ENCODE peak calls at places on chromosome 19, in six cellular contexts. One of them, this sample, is unnamed.

GRCh38 chr19:21358768-21359451 is at the start of gene ZNF738:
- DNase-seq in CD8-positive, alpha-beta memory T cell: peak
- DNase-seq in heart left ventricle: peak
- DNase-seq in thoracic aorta: peak
- DNase-seq in breast epithelium: peak
- DNase-seq in NCI-H460: peak
- DNase-seq in this sample: peak

GRCh38 chr19:38221919-38222828 is 1.8 kb downstream of the DPF1 start:
- DNase-seq in NCI-H460: no peak
- DNase-seq in heart left ventricle: no peak
- DNase-seq in thoracic aorta: no peak
- DNase-seq in CD8-positive, alpha-beta memory T cell: no peak
- DNase-seq in breast epithelium: no peak
- DNase-seq in this sample: no peak

GRCh38 chr19:46040952-46041500 is at the start of gene IGFL4:
- DNase-seq in breast epithelium: no peak
- DNase-seq in NCI-H460: peak
- DNase-seq in heart left ventricle: no peak
- DNase-seq in thoracic aorta: no peak
- DNase-seq in CD8-positive, alpha-beta memory T cell: no peak
- DNase-seq in this sample: no peak

GRCh38 chr19:50025794-50026549 is at the start of gene ZNF473:
- DNase-seq in heart left ventricle: peak
- DNase-seq in NCI-H460: peak
- DNase-seq in breast epithelium: peak
- DNase-seq in CD8-positive, alpha-beta memory T cell: peak
- DNase-seq in thoracic aorta: peak
- DNase-seq in this sample: peak

GRCh38 chr19:42051166-42052115 is 18.6 kb downstream of the GRIK5 start:
- DNase-seq in NCI-H460: no peak
- DNase-seq in breast epithelium: no peak
- DNase-seq in thoracic aorta: no peak
- DNase-seq in CD8-positive, alpha-beta memory T cell: no peak
- DNase-seq in heart left ventricle: no peak
- DNase-seq in this sample: no peak

GRCh38 chr19:32539240-32539916 is 41.6 kb upstream of the PDCD5 start:
- DNase-seq in NCI-H460: no peak
- DNase-seq in thoracic aorta: no peak
- DNase-seq in heart left ventricle: no peak
- DNase-seq in breast epithelium: no peak
- DNase-seq in CD8-positive, alpha-beta memory T cell: no peak
- DNase-seq in this sample: no peak

GRCh38 chr19:49151339-49152217 is 3.6 kb downstream of the HRC start:
- DNase-seq in NCI-H460: no peak
- DNase-seq in thoracic aorta: no peak
- DNase-seq in breast epithelium: peak
- DNase-seq in heart left ventricle: peak
- DNase-seq in CD8-positive, alpha-beta memory T cell: no peak
- DNase-seq in this sample: no peak

GRCh38 chr19:23762884-23763711 is 4.4 kb upstream of the ZNF681 start:
- DNase-seq in breast epithelium: peak
- DNase-seq in thoracic aorta: no peak
- DNase-seq in NCI-H460: no peak
- DNase-seq in heart left ventricle: peak
- DNase-seq in CD8-positive, alpha-beta memory T cell: peak
- DNase-seq in this sample: peak

GRCh38 chr19:51140441-51140840 is 1.7 kb upstream of the SIGLEC7 start:
- DNase-seq in CD8-positive, alpha-beta memory T cell: no peak
- DNase-seq in heart left ventricle: no peak
- DNase-seq in NCI-H460: no peak
- DNase-seq in thoracic aorta: no peak
- DNase-seq in breast epithelium: no peak
- DNase-seq in this sample: no peak

GRCh38 chr19:33055718-33056117 is 9.0 kb downstream of the RHPN2 start:
- DNase-seq in heart left ventricle: no peak
- DNase-seq in thoracic aorta: no peak
- DNase-seq in CD8-positive, alpha-beta memory T cell: no peak
- DNase-seq in NCI-H460: no peak
- DNase-seq in breast epithelium: no peak
- DNase-seq in this sample: no peak

GRCh38 chr19:3534375-3535234 is 4.4 kb upstream of the TEKTIP1 start:
- DNase-seq in NCI-H460: no peak
- DNase-seq in thoracic aorta: no peak
- DNase-seq in breast epithelium: no peak
- DNase-seq in heart left ventricle: no peak
- DNase-seq in CD8-positive, alpha-beta memory T cell: no peak
- DNase-seq in this sample: no peak

GRCh38 chr19:1239796-1240737 is 1.5 kb upstream of the ATP5F1D start:
- DNase-seq in breast epithelium: peak
- DNase-seq in thoracic aorta: no peak
- DNase-seq in heart left ventricle: peak
- DNase-seq in CD8-positive, alpha-beta memory T cell: peak
- DNase-seq in NCI-H460: peak
- DNase-seq in this sample: peak

GRCh38 chr19:45506991-45507863 is at the start of gene VASP:
- DNase-seq in CD8-positive, alpha-beta memory T cell: peak
- DNase-seq in breast epithelium: peak
- DNase-seq in heart left ventricle: peak
- DNase-seq in NCI-H460: peak
- DNase-seq in thoracic aorta: peak
- DNase-seq in this sample: peak

GRCh38 chr19:57830071-57830602 is at the start of gene ZNF587B:
- DNase-seq in NCI-H460: no peak
- DNase-seq in thoracic aorta: no peak
- DNase-seq in heart left ventricle: peak
- DNase-seq in CD8-positive, alpha-beta memory T cell: peak
- DNase-seq in breast epithelium: peak
- DNase-seq in this sample: no peak

GRCh38 chr19:384801-385169 is 24.2 kb downstream of the C2CD4C start:
- DNase-seq in thoracic aorta: no peak
- DNase-seq in CD8-positive, alpha-beta memory T cell: no peak
- DNase-seq in heart left ventricle: no peak
- DNase-seq in breast epithelium: peak
- DNase-seq in NCI-H460: no peak
- DNase-seq in this sample: no peak

GRCh38 chr19:10888421-10888866 is 17.1 kb downstream of the CARM1 start:
- DNase-seq in thoracic aorta: no peak
- DNase-seq in CD8-positive, alpha-beta memory T cell: no peak
- DNase-seq in breast epithelium: no peak
- DNase-seq in NCI-H460: no peak
- DNase-seq in heart left ventricle: no peak
- DNase-seq in this sample: no peak

This sample was measured in effector memory CD8-positive, alpha-beta T cell.